ENCODE peak calls at places on chromosomes 6 and 20, in six cellular contexts. I is HCT116, W is GM23338, J is HepG2, Z is K562, B is Panc1. T is an unnamed sample.

GRCh38 chr6:3861424-3861823 is 12.3 kb downstream of the FAM50B start:
- DNase-seq in Z (no peak), J (no peak), B (no peak), I (no peak), W (no peak), T (no peak)

GRCh38 chr6:151359486-151359885 is 31.9 kb downstream of the ZBTB2 start:
- DNase-seq in W (no peak), I (no peak), Z (no peak), B (no peak), J (no peak), T (no peak)

GRCh38 chr6:13932785-13933184 is 8.0 kb downstream of the RNF182 start:
- DNase-seq in J (no peak), Z (no peak), W (no peak), I (no peak), B (no peak), T (no peak)

GRCh38 chr6:5457983-5458683 is 196.8 kb downstream of the FARS2 start:
- DNase-seq in I (no peak), Z (no peak), J (no peak), W (no peak), B (no peak), T (no peak)

GRCh38 chr6:83183082-83183828 is 9.8 kb downstream of the PGM3 start:
- DNase-seq in W (no peak), I (no peak), Z (no peak), J (no peak), B (no peak), T (no peak)

GRCh38 chr6:56664007-56664406 is 21.3 kb upstream of the DST start:
- DNase-seq in I (no peak), J (peak; percentile 32), Z (no peak), W (no peak), B (no peak), T (no peak)

GRCh38 chr6:44021628-44022295 is 105.5 kb downstream of the MRPL14 start:
- DNase-seq in B (no peak), Z (no peak), J (no peak), W (no peak), I (no peak), T (no peak)

GRCh38 chr6:49541936-49542335 is 8.5 kb upstream of the C6orf141 start:
- DNase-seq in B (no peak), I (no peak), W (no peak), Z (no peak), J (no peak), T (no peak)

GRCh38 chr6:22613695-22614094 is 44.3 kb downstream of the HDGFL1 start:
- DNase-seq in I (no peak), W (no peak), B (peak; percentile 41), J (no peak), Z (no peak), T (no peak)

GRCh38 chr20:41734506-41734945 is 116.3 kb upstream of the CHD6 start:
- DNase-seq in J (peak; percentile 75), W (peak; percentile 78), B (peak; percentile 51), I (peak; percentile 37), Z (peak; percentile 76), T (peak; percentile 39)

GRCh38 chr20:53621482-53622246 is 28.0 kb upstream of the ZNF217 start:
- DNase-seq in Z (peak; percentile 65), J (peak; percentile 45), W (peak; percentile 22), B (peak; percentile 92), I (peak; percentile 90), T (peak; percentile 31)

GRCh38 chr20:4507288-4507719 is 214.4 kb upstream of the PRND start:
- DNase-seq in B (no peak), Z (no peak), J (no peak), I (no peak), W (no peak), T (no peak)

GRCh38 chr6:41955412-41955811 is 13.8 kb upstream of the CCND3 start:
- DNase-seq in W (no peak), B (no peak), I (no peak), Z (no peak), J (no peak), T (no peak)

GRCh38 chr6:41954668-41955067 is 13.1 kb upstream of the CCND3 start:
- DNase-seq in B (no peak), I (no peak), W (no peak), Z (no peak), J (no peak), T (no peak)

GRCh38 chr6:41960026-41960425 is 18.4 kb upstream of the CCND3 start:
- DNase-seq in W (no peak), B (no peak), Z (no peak), J (no peak), I (no peak), T (no peak)

GRCh38 chr6:41957117-41957516 is 15.5 kb upstream of the CCND3 start:
- DNase-seq in B (no peak), I (no peak), W (no peak), J (no peak), Z (no peak), T (no peak)

DNA sequence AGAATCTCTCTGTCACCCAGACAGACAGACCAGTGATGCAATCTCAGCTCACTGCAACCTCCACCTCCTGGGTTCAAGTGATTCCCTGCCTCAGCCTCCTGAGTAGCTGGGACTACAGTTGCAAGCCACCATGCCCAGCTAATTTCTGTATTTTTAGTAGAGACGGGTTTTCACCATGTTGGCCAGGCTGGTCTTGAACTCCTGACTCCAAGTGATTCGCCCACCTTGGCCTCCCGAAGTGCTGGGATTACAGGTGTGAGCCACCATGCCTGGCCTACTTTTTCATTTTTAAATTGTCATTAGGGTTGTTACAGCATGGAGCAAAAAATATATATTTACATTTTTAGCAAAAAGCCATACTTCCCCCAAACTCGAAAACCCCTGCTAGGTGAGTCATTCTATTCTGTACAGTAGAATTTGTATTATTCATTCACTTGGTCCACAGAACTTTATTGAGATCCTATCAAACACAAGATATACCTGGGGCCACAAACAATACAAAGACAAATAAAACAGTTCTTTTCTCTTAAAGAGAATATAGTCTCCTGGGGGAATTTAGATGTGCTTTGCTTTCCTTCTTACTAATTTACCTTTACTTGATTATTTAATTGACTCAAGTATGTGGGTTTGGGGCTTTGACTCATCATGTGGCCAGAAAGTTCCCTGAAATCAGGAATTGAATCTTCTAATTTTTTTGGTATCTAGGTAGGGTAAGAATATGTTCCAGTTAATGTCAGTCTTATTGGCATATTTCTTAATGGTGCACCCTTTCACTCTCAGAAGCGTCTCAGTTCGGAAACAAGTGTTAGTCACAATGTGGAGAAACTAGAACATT is 16.6 kb upstream of the CCND3 start:
- DNase-seq in Z (no peak), B (no peak), W (no peak), I (no peak), J (no peak), T (no peak)
- TF ChIP-seq REST in Z (no peak), B (no peak), W (no peak), I (no peak), J (no peak), T (no peak)

DNA sequence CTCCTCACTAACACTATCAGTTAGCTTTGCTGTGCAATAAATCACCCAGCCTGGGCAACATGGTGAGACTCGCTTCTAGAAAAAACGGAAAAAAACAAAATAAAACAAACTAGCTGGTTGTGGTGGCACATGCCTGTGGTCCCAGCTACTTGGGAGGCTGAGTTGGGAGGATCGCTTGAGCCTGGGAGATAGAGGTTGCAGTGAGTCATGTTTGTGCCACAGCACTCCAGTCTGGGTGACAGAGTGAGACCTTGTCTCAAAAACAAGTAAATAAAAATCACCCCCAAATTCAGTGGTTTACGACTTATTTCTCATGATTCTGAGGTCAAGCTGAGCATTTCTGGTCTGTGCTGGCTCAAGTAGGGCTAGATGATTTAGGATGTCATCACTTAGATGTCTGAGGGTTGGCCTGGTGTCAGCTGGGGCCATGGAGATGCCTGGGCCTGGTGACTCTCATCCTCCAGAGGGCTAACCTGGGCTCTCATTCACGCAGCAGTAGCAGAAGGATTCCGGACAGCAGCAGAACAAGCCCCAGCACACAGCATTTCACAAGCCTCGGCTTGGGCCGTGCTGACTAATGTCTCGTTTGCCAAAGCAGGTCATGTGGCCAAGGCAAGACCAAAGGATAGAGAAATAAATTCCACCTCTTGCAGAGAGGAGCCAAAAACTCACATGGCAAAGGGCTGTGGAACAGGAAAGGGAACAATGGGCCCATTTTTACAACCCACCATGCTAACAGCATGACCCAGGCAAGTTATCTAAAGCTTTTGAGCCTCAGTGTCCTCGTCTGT is 32.5 kb downstream of the MGME1 start:
- DNase-seq in J (peak; percentile 90), B (no peak), Z (no peak), W (no peak), I (no peak), T (peak; percentile 17)
- TF ChIP-seq POLR2AphosphoS5 in J (no peak), B (no peak), Z (no peak), W (no peak), I (no peak), T (no peak)

DNA sequence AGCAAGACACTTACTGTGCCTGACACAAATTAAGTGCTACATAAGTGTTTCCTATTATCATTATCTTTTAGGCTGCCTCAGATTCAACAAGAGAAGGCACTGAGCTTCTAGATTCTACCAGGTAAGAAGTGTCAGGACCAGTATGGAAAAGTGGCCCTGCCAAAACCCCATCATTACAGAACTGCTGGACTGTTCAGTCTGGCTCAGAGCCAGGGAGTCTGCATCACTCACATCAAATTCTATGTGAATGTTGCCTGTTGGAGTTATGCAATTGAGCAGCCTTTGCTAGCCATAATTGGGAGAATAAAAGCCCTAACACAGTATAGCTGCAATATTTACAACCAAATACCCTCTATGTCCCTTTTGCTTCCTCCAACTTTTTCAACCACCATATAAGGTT is 70.9 kb downstream of the ATG5 start:
- DNase-seq in J (no peak), I (no peak), Z (no peak), B (no peak), W (no peak), T (no peak)
- TF ChIP-seq REST in J (no peak), I (no peak), Z (no peak), B (no peak), W (no peak), T (no peak)

DNA sequence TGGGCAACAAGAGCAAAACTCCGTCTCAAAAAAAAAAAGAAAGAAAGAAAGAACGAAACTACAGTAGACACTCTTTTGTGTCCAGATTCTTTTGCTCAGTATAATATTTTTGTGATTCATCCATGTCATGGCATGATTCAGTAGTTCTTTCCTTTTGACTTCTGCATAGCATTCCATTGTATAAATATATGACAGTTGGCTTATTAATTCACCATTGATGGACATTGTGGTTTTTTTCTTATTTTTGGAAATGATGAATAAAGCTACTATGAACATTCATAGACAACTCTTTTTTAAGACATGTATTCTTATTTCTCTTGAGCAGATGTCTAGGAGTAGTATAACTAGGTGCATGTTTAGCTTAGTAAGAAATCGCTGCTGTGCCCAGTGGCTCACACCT is 10.3 kb upstream of the IER3 start:
- DNase-seq in J (no peak), I (no peak), B (no peak), Z (no peak), W (no peak), T (no peak)
- TF ChIP-seq POLR2AphosphoS5 in J (no peak), I (no peak), B (no peak), Z (no peak), W (no peak), T (no peak)